ENCODE peak calls at places on chromosomes 3 and 15, in six cellular contexts. M, K, I, V, P and T are unnamed samples.

GRCh38 chr3:45677045-45677436 is 12.2 kb upstream of the SACM1L start:
- DNase-seq in K (no peak), V (no peak), I (peak; percentile 82), M (no peak), P (peak; percentile 33), T (no peak)

GRCh38 chr3:28989646-28990089 is 291.2 kb upstream of the RBMS3 start:
- DNase-seq in V (no peak), P (no peak), I (no peak), M (no peak), K (no peak), T (no peak)

GRCh38 chr3:61578667-61579367 is 17.4 kb downstream of the PTPRG start:
- DNase-seq in P (no peak), V (no peak), I (no peak), M (no peak), K (no peak), T (peak; percentile 39)

GRCh38 chr3:12558706-12559105 is 1.8 kb downstream of the MKRN2 start:
- DNase-seq in V (no peak), K (no peak), P (no peak), I (no peak), M (no peak), T (no peak)

GRCh38 chr15:61480295-61480694 is 251.2 kb upstream of the RORA start:
- DNase-seq in V (no peak), K (no peak), M (no peak), P (no peak), I (no peak), T (no peak)

GRCh38 chr3:186759231-186759930 is 24.0 kb upstream of the EIF4A2 start:
- DNase-seq in P (no peak), M (no peak), V (no peak), K (no peak), I (no peak), T (no peak)

GRCh38 chr3:61417352-61417751 is 144.0 kb upstream of the PTPRG start:
- DNase-seq in P (no peak), I (no peak), M (no peak), V (no peak), K (no peak), T (no peak)

GRCh38 chr3:169660709-169661566 is 2.6 kb downstream of the MECOM start:
- DNase-seq in V (no peak), P (no peak), M (peak; percentile 27), I (no peak), K (no peak), T (peak; percentile 67)

GRCh38 chr3:23588547-23588946 is 217.2 kb upstream of the UBE2E1 start:
- DNase-seq in M (no peak), V (no peak), K (no peak), P (no peak), I (no peak), T (no peak)

GRCh38 chr15:63539517-63539916 is 35.1 kb downstream of the USP3 start:
- DNase-seq in K (no peak), M (no peak), I (peak; percentile 28), P (no peak), V (peak; percentile 59), T (no peak)

GRCh38 chr3:127698264-127699097 is 25.7 kb downstream of the ABTB1 start:
- DNase-seq in M (no peak), P (no peak), I (no peak), V (peak; percentile 2), K (no peak), T (no peak)

GRCh38 chr3:127700406-127700805 is 27.7 kb downstream of the ABTB1 start:
- DNase-seq in P (no peak), I (no peak), M (no peak), K (no peak), V (no peak), T (peak; percentile 48)

GRCh38 chr3:127699098-127699945 is 26.6 kb downstream of the ABTB1 start:
- DNase-seq in P (no peak), M (no peak), V (no peak), I (no peak), K (no peak), T (no peak)

GRCh38 chr3:127701281-127701792 is 28.6 kb downstream of the ABTB1 start:
- DNase-seq in M (no peak), P (no peak), V (no peak), I (no peak), K (no peak), T (no peak)

DNA sequence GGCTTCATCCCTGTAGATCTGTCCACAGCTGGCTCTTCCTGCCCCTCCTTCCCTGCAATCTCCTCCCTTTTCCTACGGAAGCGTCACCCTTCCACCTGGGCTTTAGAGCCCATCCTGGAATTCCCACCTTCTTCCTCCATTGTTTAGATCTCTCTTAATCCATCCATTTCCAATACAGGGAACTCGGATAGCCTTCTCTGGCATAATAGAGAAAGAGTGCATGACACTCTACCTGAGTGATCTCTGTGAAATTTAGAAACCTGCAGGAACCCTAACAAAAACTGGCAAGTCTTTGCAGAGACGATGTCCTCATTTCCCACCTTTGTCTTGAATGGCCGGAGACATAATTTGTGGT is 27.2 kb downstream of the ABTB1 start:
- DNase-seq in M (no peak), V (no peak), I (no peak), K (no peak), P (no peak), T (no peak)
- H3K4me1 ChIP-seq in M (peaks cover 3% of the 10 kb centered on the region), V (peaks cover 16% of the 10 kb centered on the region), I (no peaks in the 10 kb centered on the region), K (peaks cover 73% of the 10 kb centered on the region), P (peaks cover 53% of the 10 kb centered on the region), T (peaks cover 6% of the 10 kb centered on the region)

DNA sequence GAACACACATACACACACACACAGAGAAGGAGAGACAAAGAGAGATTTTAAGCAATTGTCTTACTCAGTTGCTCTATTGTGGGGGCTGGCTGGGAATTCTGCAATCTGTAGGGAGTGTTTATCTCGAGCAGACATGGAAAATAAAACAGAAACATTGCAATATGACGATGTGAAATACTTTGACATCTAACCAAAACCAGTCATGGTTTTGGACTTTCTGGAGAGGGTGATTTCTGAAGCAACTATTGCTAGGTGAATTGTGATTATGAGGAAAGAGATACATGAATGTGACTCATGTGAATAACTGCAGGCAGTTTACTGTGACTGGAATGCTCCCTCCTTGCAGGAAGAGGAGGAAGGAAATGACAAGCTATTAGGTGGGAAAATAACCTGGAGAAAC is 12.3 kb upstream of the PHLDB2 start:
- DNase-seq in P (peak; percentile 54), M (no peak), K (no peak), I (no peak), V (no peak), T (no peak)
- H3K4me1 ChIP-seq in P (peaks cover 42% of the 10 kb centered on the region), M (peaks cover 4% of the 10 kb centered on the region), K (peaks cover 3% of the 10 kb centered on the region), I (no peaks in the 10 kb centered on the region), V (no peaks in the 10 kb centered on the region), T (no peaks in the 10 kb centered on the region)

GRCh38 chr3:11554236-11554610 is 89.5 kb downstream of the VGLL4 start:
- DNase-seq in V (no peak), K (no peak), I (peak; percentile 33), P (no peak), M (no peak), T (no peak)
- H3K4me1 ChIP-seq in V (no peaks in the 10 kb centered on the region), K (peaks cover 71% of the 10 kb centered on the region), I (peaks cover 12% of the 10 kb centered on the region), P (peaks cover 6% of the 10 kb centered on the region), M (peaks cover 28% of the 10 kb centered on the region), T (no peaks in the 10 kb centered on the region)

GRCh38 chr15:31340047-31340446 is 13.4 kb downstream of the KLF13 start:
- DNase-seq in I (no peak), K (no peak), P (no peak), V (no peak), M (no peak), T (no peak)
- H3K4me1 ChIP-seq in I (peaks cover 12% of the 10 kb centered on the region), K (peaks cover 100% of the 10 kb centered on the region), P (peaks cover 39% of the 10 kb centered on the region), V (peaks cover 45% of the 10 kb centered on the region), M (peaks cover 6% of the 10 kb centered on the region), T (no peaks in the 10 kb centered on the region)

GRCh38 chr15:69377137-69377536 is 37.0 kb upstream of the KIF23 start:
- DNase-seq in M (no peak), P (no peak), K (no peak), V (no peak), I (no peak), T (no peak)

GRCh38 chr15:69375151-69375790 is 38.9 kb upstream of the KIF23 start:
- DNase-seq in P (no peak), I (no peak), K (no peak), M (no peak), V (no peak), T (no peak)

GRCh38 chr15:69373406-69373805 is 40.7 kb upstream of the KIF23 start:
- DNase-seq in M (no peak), V (no peak), P (no peak), K (no peak), I (no peak), T (no peak)
- H3K4me1 ChIP-seq in M (no peaks in the 10 kb centered on the region), V (peaks cover 9% of the 10 kb centered on the region), P (no peaks in the 10 kb centered on the region), K (no peaks in the 10 kb centered on the region), I (no peaks in the 10 kb centered on the region), T (no peaks in the 10 kb centered on the region)

GRCh38 chr3:188207941-188208750 is 54.2 kb downstream of the LPP start:
- DNase-seq in I (no peak), K (no peak), P (no peak), V (no peak), M (no peak), T (peak; percentile 51)

GRCh38 chr3:188211476-188211875 is 57.5 kb downstream of the LPP start:
- DNase-seq in P (no peak), I (no peak), V (no peak), K (no peak), M (no peak), T (no peak)

GRCh38 chr3:188209740-188210139 is 55.8 kb downstream of the LPP start:
- DNase-seq in K (no peak), V (no peak), I (no peak), M (no peak), P (no peak), T (no peak)

GRCh38 chr3:188206787-188207186 is 52.8 kb downstream of the LPP start:
- DNase-seq in M (no peak), K (no peak), I (no peak), P (no peak), V (no peak), T (no peak)

DNA sequence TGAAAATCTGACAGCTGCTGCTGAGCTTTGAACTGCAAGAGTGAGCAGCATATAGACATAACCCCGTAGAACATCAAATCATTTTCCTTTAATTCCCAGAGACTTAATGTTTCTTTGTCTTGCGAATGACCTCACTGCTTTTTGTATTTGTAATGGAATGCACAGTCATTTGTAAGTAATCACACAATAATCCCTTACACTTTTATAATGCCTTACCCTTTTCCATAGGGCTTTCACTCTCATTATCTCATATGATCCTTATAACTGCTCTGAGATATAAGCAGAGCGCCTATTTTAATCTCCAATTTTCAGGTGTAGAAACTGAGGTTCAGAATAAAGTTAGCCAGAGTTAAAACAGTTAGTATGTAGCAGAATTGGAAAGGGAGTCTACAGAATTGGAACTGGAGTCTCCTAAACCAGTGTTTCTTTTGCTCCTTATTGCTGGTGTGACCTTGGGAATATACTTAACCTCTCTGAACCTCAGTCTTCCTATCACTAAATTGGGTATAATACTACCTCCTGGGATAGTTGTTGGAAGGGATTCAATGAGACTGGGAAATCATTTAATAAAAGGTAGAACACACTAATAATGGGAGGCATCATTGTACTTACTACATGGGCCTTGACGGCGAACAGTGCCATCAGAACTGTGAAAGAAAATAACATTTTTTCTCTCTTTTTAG is 54.9 kb downstream of the LPP start:
- DNase-seq in P (no peak), V (no peak), K (no peak), M (no peak), I (no peak), T (no peak)
- H3K4me1 ChIP-seq in P (peaks cover 60% of the 10 kb centered on the region), V (no peaks in the 10 kb centered on the region), K (peaks cover 37% of the 10 kb centered on the region), M (peaks cover 10% of the 10 kb centered on the region), I (no peaks in the 10 kb centered on the region), T (peaks cover 21% of the 10 kb centered on the region)

DNA sequence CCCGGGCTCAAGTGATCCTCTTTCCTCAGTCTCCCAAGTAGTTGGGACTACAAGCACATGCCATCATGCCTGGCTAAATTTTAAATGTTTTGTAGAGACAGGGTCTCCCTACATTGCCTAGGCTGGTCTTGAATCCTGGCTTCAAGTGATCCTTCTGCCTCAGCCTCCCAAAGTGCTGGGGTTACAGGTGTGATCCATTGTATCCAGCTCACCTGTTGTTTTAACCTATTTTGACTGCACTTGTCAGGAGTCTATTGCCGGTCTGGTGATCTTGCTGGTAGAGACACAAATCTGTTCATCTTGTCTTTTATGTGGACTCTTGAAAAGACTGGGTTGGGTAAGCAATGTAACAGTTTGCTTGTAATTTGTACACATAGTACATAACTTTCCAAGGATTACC is 7.9 kb downstream of the IREB2 start:
- DNase-seq in P (no peak), M (no peak), I (no peak), K (no peak), V (no peak), T (no peak)
- H3K4me1 ChIP-seq in P (peaks cover 7% of the 10 kb centered on the region), M (no peaks in the 10 kb centered on the region), I (peaks cover 6% of the 10 kb centered on the region), K (peaks cover 82% of the 10 kb centered on the region), V (no peaks in the 10 kb centered on the region), T (peaks cover 5% of the 10 kb centered on the region)